ENCODE peak calls at places on chromosomes 11 and 22, in seven cellular contexts. M is left lung; S is suprapubic skin; I is ovary; B is heart right ventricle; Q is body of pancreas; E is CD8-positive, alpha-beta T cell. R is an unnamed sample.
A peak's percentile ranks its signal among the peaks of the same experiment; 100 is the strongest.

GRCh38 chr22:17767236-17768065 is 6.8 kb downstream of the BID start:
- DNase-seq in M (no peak), S (no peak), I (no peak), B (no peak), Q (no peak), E (peak; percentile 52), R (no peak)

GRCh38 chr11:112570335-112570734 is 309.7 kb upstream of the PLET1 start:
- DNase-seq in M (no peak), S (no peak), I (no peak), B (no peak), Q (no peak), E (no peak), R (no peak)

GRCh38 chr11:102560555-102561011 is 30.0 kb upstream of the MMP7 start:
- DNase-seq in M (no peak), S (no peak), I (no peak), B (no peak), Q (no peak), E (no peak), R (no peak)

GRCh38 chr11:119991022-119991404 is 146.9 kb downstream of the TRIM29 start:
- DNase-seq in M (no peak), S (no peak), I (no peak), B (no peak), Q (no peak), E (no peak), R (no peak)

GRCh38 chr11:36488096-36488495 is 22.0 kb downstream of the TRAF6 start:
- DNase-seq in M (no peak), S (no peak), I (no peak), B (no peak), Q (no peak), E (no peak), R (no peak)

GRCh38 chr11:126808851-126809250 is 191.7 kb downstream of the KIRREL3 start:
- DNase-seq in M (no peak), S (no peak), I (no peak), B (no peak), Q (no peak), E (no peak), R (no peak)

GRCh38 chr11:45289369-45289768 is 3.2 kb upstream of the SYT13 start:
- DNase-seq in M (no peak), S (no peak), I (no peak), B (no peak), Q (no peak), E (no peak), R (no peak)

GRCh38 chr11:126086248-126086647 is 23.6 kb upstream of the CDON start:
- DNase-seq in M (no peak), S (no peak), I (no peak), B (no peak), Q (no peak), E (no peak), R (no peak)

GRCh38 chr22:31538815-31539214 is 42.5 kb downstream of the SFI1 start:
- DNase-seq in M (no peak), S (no peak), I (no peak), B (no peak), Q (no peak), E (no peak), R (no peak)

GRCh38 chr11:623999-624704 is 603 bp downstream of the CDHR5 start:
- DNase-seq in M (no peak), S (no peak), I (peak; percentile 35), B (no peak), Q (peak; percentile 42), E (no peak), R (peak; percentile 91)

GRCh38 chr22:44819966-44820631 is 67.7 kb downstream of the ARHGAP8 start:
- DNase-seq in M (no peak), S (no peak), I (no peak), B (no peak), Q (no peak), E (no peak), R (no peak)

GRCh38 chr11:122494171-122494570 is 161.4 kb upstream of the UBASH3B start:
- DNase-seq in M (no peak), S (no peak), I (no peak), B (no peak), Q (no peak), E (no peak), R (no peak)

GRCh38 chr11:12565406-12565805 is 108.8 kb upstream of the TEAD1 start:
- DNase-seq in M (no peak), S (no peak), I (no peak), B (no peak), Q (no peak), E (no peak), R (no peak)

GRCh38 chr11:45225277-45225676 is 60.9 kb downstream of the SYT13 start:
- DNase-seq in M (no peak), S (no peak), I (no peak), B (no peak), Q (no peak), E (no peak), R (no peak)

GRCh38 chr11:10325398-10326079 is 20.7 kb downstream of the ADM start:
- DNase-seq in M (no peak), S (no peak), I (no peak), B (no peak), Q (no peak), E (no peak), R (no peak)

GRCh38 chr11:112223125-112223524 is 3.1 kb upstream of the PTS start:
- DNase-seq in M (no peak), S (no peak), I (no peak), B (no peak), Q (no peak), E (no peak), R (no peak)

GRCh38 chr11:14015711-14016110 is 53.2 kb downstream of the SPON1 start:
- DNase-seq in M (no peak), S (no peak), I (no peak), B (no peak), Q (peak; percentile 57), E (no peak), R (no peak)

GRCh38 chr11:8722156-8722555 is 39.6 kb downstream of the RPL27A start:
- DNase-seq in M (no peak), S (no peak), I (no peak), B (peak; percentile 29), Q (no peak), E (no peak), R (peak; percentile 38)

GRCh38 chr11:99069831-99070444 is 49.2 kb downstream of the CNTN5 start:
- DNase-seq in M (peak; percentile 31), S (no peak), I (peak; percentile 27), B (no peak), Q (peak; percentile 26), E (no peak), R (no peak)

DNA sequence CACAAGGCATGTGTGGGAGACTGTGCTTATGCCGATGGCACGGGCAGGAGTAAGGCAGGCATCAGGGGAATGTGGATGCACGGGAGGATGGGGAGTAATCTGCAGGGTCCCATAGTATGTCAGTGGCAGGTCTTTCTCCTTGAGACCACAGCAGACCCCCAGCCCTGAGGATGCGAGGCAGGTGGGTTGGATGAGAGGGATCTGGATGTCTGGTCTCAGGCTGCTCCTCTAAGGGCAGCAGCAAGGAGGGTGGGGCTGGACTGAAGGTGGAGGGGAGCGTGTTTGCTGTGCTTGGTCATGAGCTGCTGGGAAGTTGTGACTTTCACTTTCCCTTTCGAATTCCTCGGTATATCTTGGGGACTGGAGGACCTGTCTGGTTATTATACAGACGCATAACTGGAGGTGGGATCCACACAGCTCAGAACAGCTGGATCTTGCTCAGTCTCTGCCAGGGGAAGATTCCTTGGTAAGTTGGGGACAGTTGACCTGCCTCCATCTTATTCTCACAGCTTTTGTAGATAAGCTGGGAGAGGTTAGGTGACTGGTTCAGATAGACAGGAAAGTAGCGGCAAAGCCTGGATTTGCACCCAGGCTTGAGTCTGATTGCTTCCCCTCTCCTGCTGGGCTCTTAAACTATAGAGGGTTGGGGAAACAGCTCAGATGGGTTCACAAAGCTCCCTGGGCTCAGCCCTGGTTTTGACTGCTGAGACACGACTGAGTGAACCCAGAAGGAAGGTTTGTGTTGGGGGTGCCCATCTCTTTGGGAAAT is at the start of gene APOL1:
- DNase-seq in M (no peak), S (no peak), I (peak; percentile 54), B (peak; percentile 66), Q (peak; percentile 30), E (peak; percentile 51), R (no peak)
- H3K4me3 ChIP-seq in M (peak within 1 kb of the TSS; percentile 72), S (peak within 1 kb of the TSS; percentile 37), I (peak within 1 kb of the TSS; percentile 52), B (peak within 1 kb of the TSS; percentile 16), Q (no peak within 1 kb of the TSS), E (peak within 1 kb of the TSS; percentile 69), R (no peak within 1 kb of the TSS)

DNA sequence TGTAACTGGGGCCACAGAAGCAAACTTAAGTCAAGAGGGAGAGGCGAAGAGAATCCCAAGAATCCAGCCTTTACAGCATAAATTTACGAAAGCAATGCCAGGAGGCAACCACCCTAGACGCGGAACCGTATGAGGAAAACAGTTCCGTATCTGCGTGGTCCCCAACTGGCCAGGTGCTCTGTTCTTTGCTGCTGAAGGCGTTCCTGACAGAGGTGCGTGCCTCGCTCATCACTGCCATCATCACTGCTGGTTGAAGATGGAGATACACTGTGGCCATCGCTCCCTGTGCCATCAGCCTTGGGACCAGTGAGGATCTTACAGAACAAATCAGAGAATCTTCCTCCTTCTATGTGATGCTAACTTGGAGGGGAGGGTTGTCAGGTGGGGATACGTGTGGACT is 270.5 kb upstream of the B3GAT1 start:
- DNase-seq in M (no peak), S (no peak), I (no peak), B (no peak), Q (no peak), E (no peak), R (no peak)
- TF ChIP-seq CTCF in M (no peak), S (no peak), I (no peak), B (no peak), Q (no peak), E (no peak), R (no peak)

GRCh38 chr22:28430656-28431055 is 249.0 kb downstream of the TTC28 start:
- DNase-seq in M (no peak), S (no peak), I (no peak), B (no peak), Q (no peak), E (no peak), R (no peak)

GRCh38 chr22:28438183-28438778 is 241.4 kb downstream of the TTC28 start:
- DNase-seq in M (no peak), S (no peak), I (no peak), B (no peak), Q (no peak), E (no peak), R (no peak)

GRCh38 chr22:28435271-28435825 is 244.3 kb downstream of the TTC28 start:
- DNase-seq in M (no peak), S (peak; percentile 66), I (no peak), B (peak; percentile 56), Q (peak; percentile 84), E (no peak), R (peak; percentile 21)

GRCh38 chr22:28440517-28441366 is 238.9 kb downstream of the TTC28 start:
- DNase-seq in M (no peak), S (no peak), I (no peak), B (no peak), Q (peak; percentile 19), E (no peak), R (no peak)

GRCh38 chr22:28435960-28436359 is 243.7 kb downstream of the TTC28 start:
- DNase-seq in M (no peak), S (no peak), I (no peak), B (no peak), Q (no peak), E (no peak), R (no peak)
- H3K4me1 ChIP-seq in M (peaks cover 13% of the 10 kb centered on the region), S (peaks cover 24% of the 10 kb centered on the region), I (peaks cover 20% of the 10 kb centered on the region), B (peaks cover 56% of the 10 kb centered on the region), Q (peaks cover 34% of the 10 kb centered on the region), E (peaks cover 3% of the 10 kb centered on the region), R (no peaks in the 10 kb centered on the region)

DNA sequence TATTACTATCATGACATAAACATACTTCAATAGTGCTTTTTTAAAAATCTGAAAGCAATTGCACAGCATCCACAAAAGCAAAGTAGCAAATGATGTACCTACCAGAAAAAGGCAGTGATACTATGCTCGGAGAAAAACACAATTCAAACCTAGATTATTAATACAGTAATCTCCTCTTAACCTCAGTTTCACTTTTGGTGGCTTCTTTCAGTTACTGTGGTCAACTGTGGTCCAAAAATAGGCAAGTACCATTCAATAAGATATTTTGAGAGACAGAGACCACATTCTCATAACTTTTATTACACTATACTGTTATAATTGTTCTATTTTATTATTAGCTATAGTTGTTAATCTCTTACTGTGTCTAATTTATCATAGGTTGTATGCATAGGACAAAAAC is 20.8 kb downstream of the KCNA4 start:
- DNase-seq in M (no peak), S (no peak), I (no peak), B (no peak), Q (no peak), E (no peak), R (no peak)
- H3K4me3 ChIP-seq in M (no peak overlapping the region), S (no peak overlapping the region), I (no peak overlapping the region), B (no peak overlapping the region), Q (no peak overlapping the region), E (no peak overlapping the region), R (no peak overlapping the region)

R was measured in mucosa of descending colon.